ENCODE peak calls at places on chromosomes 4 and X, in four cellular contexts. One of them, this sample, is unnamed.

GRCh38 chr4:77310931-77311330 is 153.9 kb downstream of the CCNG2 start:
- DNase-seq in vagina: no peak
- DNase-seq in PC-3: no peak
- DNase-seq in right lobe of liver: no peak
- DNase-seq in this sample: no peak

GRCh38 chrX:131734621-131735020 is 190.7 kb downstream of the OR13H1 start:
- DNase-seq in vagina: no peak
- DNase-seq in right lobe of liver: peak; percentile 35
- DNase-seq in PC-3: no peak
- DNase-seq in this sample: peak; percentile 84

GRCh38 chr4:182111586-182111985 is 131.6 kb upstream of the TENM3 start:
- DNase-seq in PC-3: no peak
- DNase-seq in vagina: no peak
- DNase-seq in right lobe of liver: no peak
- DNase-seq in this sample: no peak

GRCh38 chr4:158159718-158160094 is 13.1 kb downstream of the GASK1B start:
- DNase-seq in vagina: no peak
- DNase-seq in right lobe of liver: no peak
- DNase-seq in PC-3: no peak
- DNase-seq in this sample: no peak

GRCh38 chr4:126986828-126987227 is 645.9 kb upstream of the INTU start:
- DNase-seq in vagina: no peak
- DNase-seq in PC-3: peak; percentile 47
- DNase-seq in right lobe of liver: no peak
- DNase-seq in this sample: no peak

GRCh38 chr4:125266901-125267601 is 47.7 kb upstream of the FAT4 start:
- DNase-seq in right lobe of liver: no peak
- DNase-seq in PC-3: peak; percentile 60
- DNase-seq in vagina: no peak
- DNase-seq in this sample: no peak

GRCh38 chr4:153649572-153649991 is 34.5 kb upstream of the TLR2 start:
- DNase-seq in PC-3: peak; percentile 62
- DNase-seq in vagina: no peak
- DNase-seq in right lobe of liver: no peak
- DNase-seq in this sample: no peak

GRCh38 chr4:113468165-113469022 is 293.1 kb downstream of the CAMK2D start:
- DNase-seq in right lobe of liver: peak; percentile 66
- DNase-seq in PC-3: peak; percentile 93
- DNase-seq in vagina: peak; percentile 97
- DNase-seq in this sample: peak; percentile 92

DNA sequence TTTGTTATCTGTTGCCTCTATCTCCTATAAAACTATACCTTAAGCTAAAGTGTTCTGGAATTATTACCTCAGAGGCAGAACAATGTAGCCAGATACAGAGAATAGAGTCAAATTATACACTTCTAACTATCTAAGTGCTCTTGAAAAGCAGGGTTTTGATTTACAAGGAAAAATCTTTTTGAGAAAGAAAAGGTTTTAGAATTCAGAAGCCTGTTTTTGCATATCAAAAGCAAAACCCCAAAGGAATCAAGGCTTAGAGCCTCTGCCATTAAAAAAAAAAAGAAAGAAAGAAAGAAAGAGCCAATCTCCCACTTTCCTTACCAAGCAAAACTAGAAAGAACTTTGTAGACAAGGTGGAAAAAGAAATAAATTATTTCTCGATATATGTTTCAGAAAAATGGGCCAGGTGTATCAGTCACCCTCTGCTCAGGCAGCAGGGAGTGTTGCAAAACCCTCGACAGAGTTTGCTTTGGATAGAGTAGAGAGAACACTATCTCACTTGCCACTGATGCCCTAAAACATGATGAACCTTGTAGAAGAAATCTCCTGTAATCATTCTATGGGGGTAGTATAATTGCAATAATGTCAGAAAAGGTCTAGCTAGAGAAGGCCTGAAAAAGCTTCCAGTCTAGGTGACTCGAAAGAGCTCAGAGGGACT is 318.3 kb downstream of the PCDH10 start:
- DNase-seq in vagina: no peak
- DNase-seq in right lobe of liver: no peak
- DNase-seq in PC-3: no peak
- DNase-seq in this sample: no peak
- H3K4me3 ChIP-seq in vagina: no peak overlapping the region
- H3K4me3 ChIP-seq in right lobe of liver: no peak overlapping the region
- H3K4me3 ChIP-seq in PC-3: no peak overlapping the region
- H3K4me3 ChIP-seq in this sample: no peak overlapping the region

GRCh38 chr4:94887027-94887426 is 129.3 kb downstream of the BMPR1B start:
- DNase-seq in PC-3: no peak
- DNase-seq in right lobe of liver: no peak
- DNase-seq in vagina: no peak
- DNase-seq in this sample: no peak

GRCh38 chr4:94877973-94878372 is 120.2 kb downstream of the BMPR1B start:
- DNase-seq in vagina: no peak
- DNase-seq in right lobe of liver: no peak
- DNase-seq in PC-3: peak; percentile 47
- DNase-seq in this sample: no peak

GRCh38 chr4:94880976-94881375 is 123.2 kb downstream of the BMPR1B start:
- DNase-seq in vagina: no peak
- DNase-seq in PC-3: no peak
- DNase-seq in right lobe of liver: no peak
- DNase-seq in this sample: no peak

GRCh38 chr4:94882756-94883155 is 125.0 kb downstream of the BMPR1B start:
- DNase-seq in PC-3: no peak
- DNase-seq in vagina: no peak
- DNase-seq in right lobe of liver: no peak
- DNase-seq in this sample: no peak
- H3K9me3 ChIP-seq in PC-3: no peaks in the 10 kb centered on the region
- H3K9me3 ChIP-seq in vagina: no peaks in the 10 kb centered on the region
- H3K9me3 ChIP-seq in right lobe of liver: no peaks in the 10 kb centered on the region
- H3K9me3 ChIP-seq in this sample: no peaks in the 10 kb centered on the region

DNA sequence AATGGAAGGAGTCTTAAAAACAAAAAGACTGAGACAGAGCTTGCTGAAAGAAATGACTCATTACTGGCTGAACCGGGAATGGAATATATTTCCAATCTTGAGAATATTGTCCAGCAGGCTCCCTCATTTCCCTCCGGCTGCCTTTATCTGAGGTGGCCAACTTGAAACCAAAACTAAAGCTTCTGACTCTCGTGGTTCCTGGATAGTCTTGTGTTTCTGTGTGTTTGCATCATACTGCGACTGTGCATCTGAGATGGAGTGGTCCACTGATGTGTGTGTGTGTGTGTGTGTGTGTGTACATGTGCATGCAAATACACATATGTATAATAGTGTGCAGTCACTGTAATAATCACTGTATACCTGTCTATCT is 145.6 kb upstream of the SCML1 start:
- DNase-seq in PC-3: peak; percentile 62
- DNase-seq in right lobe of liver: no peak
- DNase-seq in vagina: no peak
- DNase-seq in this sample: no peak
- H3K4me3 ChIP-seq in PC-3: peak overlapping the region; percentile 51
- H3K4me3 ChIP-seq in right lobe of liver: no peak overlapping the region
- H3K4me3 ChIP-seq in vagina: peak overlapping the region; percentile 11
- H3K4me3 ChIP-seq in this sample: peak overlapping the region; percentile 59

DNA sequence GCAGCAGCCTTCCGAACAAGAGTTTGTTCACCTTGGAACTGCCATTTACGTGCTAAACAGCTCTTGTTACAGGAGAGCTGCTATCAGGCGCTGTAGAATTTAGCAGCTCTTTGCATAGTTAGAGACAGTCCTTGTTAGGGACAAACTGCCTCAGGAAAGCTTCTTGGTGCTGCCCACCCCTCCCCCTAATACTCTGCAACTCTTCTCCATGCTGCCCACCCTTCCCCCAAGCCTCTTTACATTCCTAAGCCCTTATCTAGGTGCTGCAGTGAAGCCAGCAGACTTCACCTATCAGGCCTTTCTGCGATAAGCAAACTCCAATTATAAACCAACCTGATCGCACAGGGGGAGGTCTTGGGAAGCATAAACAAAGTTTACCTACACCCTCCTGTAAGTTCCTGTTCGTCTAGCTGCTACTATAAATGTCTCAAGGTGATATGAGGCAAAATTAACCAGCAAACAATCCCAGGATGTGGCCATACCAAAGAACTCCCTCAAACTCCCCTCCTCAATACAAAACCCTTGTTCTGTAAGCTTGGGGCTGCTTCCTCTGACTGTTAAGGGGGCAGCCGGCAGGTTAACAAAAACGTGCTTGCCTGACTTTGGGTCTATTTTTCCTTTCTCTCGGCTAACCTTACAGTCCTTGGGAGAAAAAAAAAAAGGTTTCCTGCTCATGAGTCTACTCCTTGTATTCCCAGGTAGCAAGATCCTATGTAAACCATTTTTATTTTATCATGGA is 74.0 kb upstream of the GC start:
- DNase-seq in right lobe of liver: no peak
- DNase-seq in vagina: no peak
- DNase-seq in PC-3: no peak
- DNase-seq in this sample: no peak
- H3K9me3 ChIP-seq in right lobe of liver: no peaks in the 10 kb centered on the region
- H3K9me3 ChIP-seq in vagina: no peaks in the 10 kb centered on the region
- H3K9me3 ChIP-seq in PC-3: peaks cover 32% of the 10 kb centered on the region
- H3K9me3 ChIP-seq in this sample: no peaks in the 10 kb centered on the region

DNA sequence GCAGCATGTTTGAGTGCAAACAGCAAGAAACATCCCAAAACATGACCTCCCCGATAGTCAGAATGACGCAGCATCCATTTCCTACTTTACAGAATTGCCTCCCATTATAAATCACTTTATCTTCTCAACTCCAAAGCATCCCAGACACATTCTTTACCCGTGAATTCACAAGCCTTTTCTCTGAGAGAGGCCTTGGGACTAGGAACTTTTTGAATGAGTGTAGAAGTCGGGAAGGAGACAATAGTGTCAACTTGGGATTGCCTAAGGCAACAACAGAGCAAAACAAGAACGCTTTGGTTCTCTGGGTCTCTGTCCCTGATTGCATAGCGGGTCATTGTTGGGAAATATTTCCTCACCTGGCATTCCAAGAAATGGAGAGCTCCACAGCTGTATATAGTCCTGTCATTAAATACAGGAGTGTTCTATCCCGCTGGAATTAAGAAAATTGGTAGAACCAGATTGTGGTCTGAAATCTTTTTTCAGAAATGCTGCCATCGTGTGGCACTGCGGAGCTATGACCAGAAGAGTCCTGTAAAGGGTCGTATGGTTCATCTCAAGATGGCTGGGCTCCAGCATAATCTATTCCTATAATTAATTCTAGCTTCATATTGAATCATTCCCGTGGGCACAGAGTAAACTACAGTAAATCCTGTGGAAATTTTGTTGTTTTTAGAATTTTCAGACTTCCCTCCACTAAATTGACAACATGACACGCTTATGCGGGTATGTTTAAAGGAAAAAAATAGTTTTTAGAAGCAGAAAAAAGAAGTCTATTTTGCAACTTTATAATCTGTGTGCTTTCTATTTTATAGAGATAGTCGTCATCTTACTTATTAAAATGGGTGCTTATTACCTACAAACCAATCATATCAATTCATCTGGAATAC is 2.0 kb upstream of the SPP1 start:
- DNase-seq in right lobe of liver: peak; percentile 62
- DNase-seq in PC-3: peak; percentile 70
- DNase-seq in vagina: no peak
- DNase-seq in this sample: peak; percentile 65
- H3K4me3 ChIP-seq in right lobe of liver: no peak overlapping the region
- H3K4me3 ChIP-seq in PC-3: no peak overlapping the region
- H3K4me3 ChIP-seq in vagina: no peak overlapping the region
- H3K4me3 ChIP-seq in this sample: no peak overlapping the region

DNA sequence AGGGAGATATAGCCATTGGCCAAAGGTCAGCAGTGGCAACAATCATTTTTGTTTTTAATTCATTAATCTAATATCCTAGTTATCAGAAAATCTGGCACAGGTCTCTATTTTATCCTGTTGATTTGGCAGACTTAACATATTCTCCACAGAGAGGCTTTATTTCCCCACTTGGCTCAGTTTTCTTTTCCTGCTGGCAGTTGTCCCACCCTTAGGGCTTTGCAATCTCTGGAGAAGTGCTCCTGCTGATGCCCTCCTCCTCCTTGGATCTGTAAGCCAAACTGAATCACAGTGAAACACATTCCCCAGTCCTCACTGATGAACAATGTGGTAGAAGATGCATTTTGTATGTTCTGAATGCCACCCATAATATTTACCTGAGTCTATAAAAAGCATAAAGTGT is 889.7 kb downstream of the PDHA2 start:
- DNase-seq in right lobe of liver: no peak
- DNase-seq in vagina: no peak
- DNase-seq in PC-3: no peak
- DNase-seq in this sample: no peak
- H3K9me3 ChIP-seq in right lobe of liver: no peaks in the 10 kb centered on the region
- H3K9me3 ChIP-seq in vagina: no peaks in the 10 kb centered on the region
- H3K9me3 ChIP-seq in PC-3: no peaks in the 10 kb centered on the region
- H3K9me3 ChIP-seq in this sample: peaks cover 2% of the 10 kb centered on the region

DNA sequence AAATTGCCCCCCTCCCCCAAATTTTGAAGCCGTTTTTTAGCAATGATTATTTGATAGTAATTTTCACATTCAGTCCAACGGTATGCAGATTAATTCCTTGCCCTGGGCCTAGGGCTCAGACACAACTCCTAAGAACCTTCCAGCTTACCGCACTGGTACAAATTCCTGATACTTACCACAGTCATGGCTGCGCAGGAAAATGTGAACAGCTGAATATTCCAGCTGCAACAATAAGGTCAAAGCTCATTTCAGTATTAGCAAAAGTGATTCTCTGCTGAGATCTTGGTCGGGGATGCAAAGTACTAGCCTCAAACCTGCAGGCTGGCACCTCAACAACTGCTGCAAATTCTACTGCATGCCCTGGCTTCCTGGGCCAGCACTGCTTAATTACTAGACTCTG is 3.0 kb downstream of the ATP11C start:
- DNase-seq in PC-3: no peak
- DNase-seq in vagina: no peak
- DNase-seq in right lobe of liver: no peak
- DNase-seq in this sample: no peak
- H3K4me3 ChIP-seq in PC-3: peak overlapping the region; percentile 89
- H3K4me3 ChIP-seq in vagina: no peak overlapping the region
- H3K4me3 ChIP-seq in right lobe of liver: no peak overlapping the region
- H3K4me3 ChIP-seq in this sample: no peak overlapping the region

DNA sequence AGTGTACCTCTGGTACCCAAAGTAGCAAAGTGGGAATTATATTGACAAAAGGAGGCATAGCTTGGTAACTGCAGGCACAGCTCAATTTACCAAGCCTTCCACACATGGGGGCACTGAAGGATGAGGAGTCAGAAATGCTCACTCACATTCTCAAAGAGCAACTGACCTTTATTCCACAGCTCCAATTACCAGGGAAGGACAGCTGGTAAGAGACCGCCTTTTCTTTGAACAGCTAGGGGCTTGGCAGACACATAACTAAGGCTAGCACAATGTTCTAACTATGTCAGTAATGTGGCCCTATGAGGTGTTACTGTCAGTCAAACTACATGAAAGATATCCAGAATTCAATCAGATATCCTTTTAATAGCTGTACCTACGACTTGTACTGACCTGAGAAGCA is 20.5 kb upstream of the STS start:
- DNase-seq in right lobe of liver: no peak
- DNase-seq in PC-3: no peak
- DNase-seq in vagina: no peak
- DNase-seq in this sample: no peak
- H3K9me3 ChIP-seq in right lobe of liver: no peaks in the 10 kb centered on the region
- H3K9me3 ChIP-seq in PC-3: no peaks in the 10 kb centered on the region
- H3K9me3 ChIP-seq in vagina: no peaks in the 10 kb centered on the region
- H3K9me3 ChIP-seq in this sample: no peaks in the 10 kb centered on the region

This sample was measured in aorta.